ENCODE peak calls at places on chromosome 5, in four cellular contexts. V is BJ, P is tibial nerve, S is sigmoid colon. I is an unnamed sample.

GRCh38 chr5:98497391-98497790 is 276.1 kb upstream of the RGMB start:
- DNase-seq in V (no peak), P (no peak), S (no peak), I (no peak)

GRCh38 chr5:5244581-5244980 is 104.5 kb downstream of the ADAMTS16 start:
- DNase-seq in V (no peak), P (no peak), S (no peak), I (no peak)

GRCh38 chr5:124193371-124193789 is 553.1 kb downstream of the ZNF608 start:
- DNase-seq in V (no peak), P (no peak), S (no peak), I (no peak)

GRCh38 chr5:149672701-149673455 is 57.2 kb upstream of the PPARGC1B start:
- DNase-seq in V (no peak), P (no peak), S (no peak), I (no peak)

GRCh38 chr5:11394933-11395332 is 509.3 kb downstream of the CTNND2 start:
- DNase-seq in V (no peak), P (no peak), S (no peak), I (no peak)

GRCh38 chr5:163915481-163915961 is 410.1 kb downstream of the MAT2B start:
- DNase-seq in V (no peak), P (no peak), S (no peak), I (no peak)

GRCh38 chr5:145812877-145813276 is 22.3 kb downstream of the PRELID2 start:
- DNase-seq in V (no peak), P (no peak), S (no peak), I (no peak)

GRCh38 chr5:179217356-179217755 is 127.9 kb downstream of the ADAMTS2 start:
- DNase-seq in V (no peak), P (no peak), S (no peak), I (no peak)

GRCh38 chr5:177306674-177307543 is 3.3 kb downstream of the PRELID1 start:
- DNase-seq in V (no peak), P (no peak), S (no peak), I (peak; percentile 68)

GRCh38 chr5:141913560-141913959 is 10.1 kb upstream of the DELE1 start:
- DNase-seq in V (no peak), P (no peak), S (no peak), I (no peak)

DNA sequence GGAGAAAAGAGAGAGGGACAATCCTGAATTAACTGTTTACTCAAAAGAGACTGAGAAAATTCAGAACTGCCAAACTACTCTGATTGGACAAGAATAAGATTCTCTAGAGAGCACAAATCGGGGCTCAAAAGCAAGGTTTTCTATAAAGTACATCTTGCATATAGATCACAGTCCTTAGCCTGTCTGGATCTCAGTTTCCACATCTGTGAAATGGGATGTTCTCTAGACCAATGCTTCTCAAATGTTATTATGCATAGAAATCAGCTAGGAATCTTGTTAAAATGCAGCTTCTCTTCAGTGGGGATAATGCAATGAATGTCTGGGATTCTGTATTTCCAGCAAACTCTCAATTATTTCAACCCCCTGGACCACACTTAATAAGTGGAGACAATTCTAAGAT is 231.6 kb downstream of the ESM1 start:
- DNase-seq in V (no peak), P (no peak), S (no peak), I (no peak)
- H3K4me3 ChIP-seq in V (no peak overlapping the region), P (no peak overlapping the region), S (no peak overlapping the region), I (no peak overlapping the region)

GRCh38 chr5:157731272-157732129 is at the start of gene THG1L:
- DNase-seq in V (peak; percentile 93), P (peak; percentile 98), S (peak; percentile 99), I (peak; percentile 96)
- TF ChIP-seq CTCF in V (no peak), P (no peak), S (no peak), I (no peak)

GRCh38 chr5:77431286-77431685 is 60.8 kb downstream of the WDR41 start:
- DNase-seq in V (peak; percentile 69), P (no peak), S (no peak), I (no peak)

GRCh38 chr5:77428033-77428432 is 64.1 kb downstream of the WDR41 start:
- DNase-seq in V (peak; percentile 50), P (no peak), S (no peak), I (no peak)

GRCh38 chr5:77428526-77428925 is 63.6 kb downstream of the WDR41 start:
- DNase-seq in V (no peak), P (no peak), S (no peak), I (no peak)

GRCh38 chr5:77430726-77431125 is 61.4 kb downstream of the WDR41 start:
- DNase-seq in V (peak; percentile 75), P (no peak), S (no peak), I (no peak)

GRCh38 chr5:77431719-77432118 is 60.4 kb downstream of the WDR41 start:
- DNase-seq in V (no peak), P (no peak), S (no peak), I (no peak)
- H3K36me3 ChIP-seq in V (peaks cover 10% of the 10 kb centered on the region), P (peaks cover 78% of the 10 kb centered on the region), S (no peaks in the 10 kb centered on the region), I (peaks cover 32% of the 10 kb centered on the region)

DNA sequence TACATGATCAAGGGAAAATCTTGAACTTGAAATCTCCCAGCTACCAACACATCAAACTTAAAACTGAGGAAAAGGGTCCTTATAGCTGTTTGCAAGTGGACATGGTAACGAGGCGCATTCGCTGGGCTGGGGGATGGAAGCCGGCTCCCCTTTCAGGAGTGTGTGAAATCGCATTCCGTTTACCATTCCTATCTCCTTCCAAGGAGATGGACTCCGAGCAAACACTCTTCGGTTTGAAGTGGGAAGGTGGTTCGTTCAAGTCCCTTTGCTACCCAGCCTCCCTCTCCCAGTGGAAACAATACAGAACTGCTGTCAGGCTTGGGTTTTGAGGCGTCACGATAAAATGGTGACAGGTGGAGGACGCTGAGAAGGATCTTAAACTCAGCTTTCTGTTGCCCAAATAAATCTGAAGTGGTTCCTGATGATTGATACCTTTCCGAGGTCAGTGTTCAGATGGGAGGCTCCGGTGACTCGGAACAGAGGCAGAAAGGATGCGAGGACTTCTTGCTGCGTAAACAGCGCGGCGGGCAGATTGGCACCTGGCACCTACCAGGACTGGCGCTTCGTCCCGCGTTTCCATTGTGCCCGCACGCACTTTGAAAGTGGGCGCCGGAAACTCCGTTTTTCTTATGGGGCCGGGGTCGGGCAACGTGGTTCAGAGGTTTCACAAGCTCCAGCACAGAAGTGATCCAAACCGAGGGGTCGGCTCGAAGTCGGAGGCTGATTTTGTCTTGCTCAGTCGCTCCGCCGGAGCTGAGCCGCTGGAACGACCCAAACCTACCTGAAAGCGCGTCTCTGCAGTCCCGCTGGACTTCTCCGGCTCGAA is 7.0 kb downstream of the MSX2 start:
- DNase-seq in V (no peak), P (no peak), S (no peak), I (no peak)
- H3K4me3 ChIP-seq in V (no peak overlapping the region), P (no peak overlapping the region), S (no peak overlapping the region), I (no peak overlapping the region)

GRCh38 chr5:155822177-155822576 is 504.8 kb upstream of the SGCD start:
- DNase-seq in V (no peak), P (no peak), S (no peak), I (no peak)
- TF ChIP-seq CTCF in V (no peak), P (no peak), S (no peak), I (no peak)

GRCh38 chr5:87389635-87390034 is 23.1 kb downstream of the CCNH start:
- DNase-seq in V (no peak), P (no peak), S (no peak), I (no peak)
- H3K36me3 ChIP-seq in V (peaks cover 6% of the 10 kb centered on the region), P (peaks cover 64% of the 10 kb centered on the region), S (peaks cover 29% of the 10 kb centered on the region), I (peaks cover 24% of the 10 kb centered on the region)

GRCh38 chr5:100595152-100595811 is 60.1 kb downstream of the FAM174A start:
- DNase-seq in V (peak; percentile 76), P (no peak), S (no peak), I (peak; percentile 65)
- H3K4me3 ChIP-seq in V (no peak overlapping the region), P (no peak overlapping the region), S (no peak overlapping the region), I (no peak overlapping the region)

GRCh38 chr5:134845852-134846640 is at the start of gene C5orf24:
- DNase-seq in V (no peak), P (peak; percentile 89), S (peak; percentile 98), I (peak; percentile 97)
- TF ChIP-seq CTCF in V (no peak), P (peak; percentile 41), S (no peak), I (no peak)

I was measured in ascending aorta.